ENCODE peak calls at places on chromosome 20, in five cellular contexts. One of them, this sample, is unnamed.

GRCh38 chr20:36890586-36890985 is 14.6 kb downstream of the TLDC2 start:
- DNase-seq in fibroblast of the aortic adventitia: no peak
- DNase-seq in foreskin fibroblast: no peak
- DNase-seq in psoas muscle: no peak
- DNase-seq in AG09309: no peak
- DNase-seq in this sample: no peak

GRCh38 chr20:9617940-9618339 is 103.5 kb downstream of the LAMP5 start:
- DNase-seq in fibroblast of the aortic adventitia: peak
- DNase-seq in foreskin fibroblast: peak
- DNase-seq in psoas muscle: no peak
- DNase-seq in AG09309: no peak
- DNase-seq in this sample: peak

GRCh38 chr20:5845686-5846651 is 95.8 kb downstream of the SHLD1 start:
- DNase-seq in fibroblast of the aortic adventitia: peak
- DNase-seq in foreskin fibroblast: peak
- DNase-seq in psoas muscle: no peak
- DNase-seq in AG09309: peak
- DNase-seq in this sample: peak

GRCh38 chr20:32961956-32962517 is 42.2 kb downstream of the SUN5 start:
- DNase-seq in fibroblast of the aortic adventitia: no peak
- DNase-seq in foreskin fibroblast: no peak
- DNase-seq in psoas muscle: no peak
- DNase-seq in AG09309: no peak
- DNase-seq in this sample: no peak

GRCh38 chr20:5056801-5057599 is 55.7 kb upstream of the SLC23A2 start:
- DNase-seq in fibroblast of the aortic adventitia: peak
- DNase-seq in foreskin fibroblast: peak
- DNase-seq in psoas muscle: no peak
- DNase-seq in AG09309: no peak
- DNase-seq in this sample: peak

GRCh38 chr20:10225439-10226080 is 6.9 kb downstream of the SNAP25 start:
- DNase-seq in fibroblast of the aortic adventitia: no peak
- DNase-seq in foreskin fibroblast: peak
- DNase-seq in psoas muscle: no peak
- DNase-seq in AG09309: no peak
- DNase-seq in this sample: no peak

GRCh38 chr20:41353530-41353929 is 12.9 kb downstream of the LPIN3 start:
- DNase-seq in fibroblast of the aortic adventitia: no peak
- DNase-seq in foreskin fibroblast: no peak
- DNase-seq in psoas muscle: no peak
- DNase-seq in AG09309: no peak
- DNase-seq in this sample: no peak

GRCh38 chr20:31674895-31675827 is 37.4 kb downstream of the COX4I2 start:
- DNase-seq in fibroblast of the aortic adventitia: peak
- DNase-seq in foreskin fibroblast: peak
- DNase-seq in psoas muscle: peak
- DNase-seq in AG09309: peak
- DNase-seq in this sample: peak

GRCh38 chr20:62311832-62312661 is 9.2 kb downstream of the ADRM1 start:
- DNase-seq in fibroblast of the aortic adventitia: no peak
- DNase-seq in foreskin fibroblast: no peak
- DNase-seq in psoas muscle: no peak
- DNase-seq in AG09309: no peak
- DNase-seq in this sample: no peak

GRCh38 chr20:1617055-1617454 is 2.8 kb downstream of the SIRPB1 start:
- DNase-seq in fibroblast of the aortic adventitia: peak
- DNase-seq in foreskin fibroblast: no peak
- DNase-seq in psoas muscle: no peak
- DNase-seq in AG09309: no peak
- DNase-seq in this sample: peak

GRCh38 chr20:60749804-60750602 is 502.1 kb upstream of the CDH4 start:
- DNase-seq in fibroblast of the aortic adventitia: no peak
- DNase-seq in foreskin fibroblast: no peak
- DNase-seq in psoas muscle: no peak
- DNase-seq in AG09309: no peak
- DNase-seq in this sample: no peak

GRCh38 chr20:58374906-58375760 is 13.9 kb upstream of the VAPB start:
- DNase-seq in fibroblast of the aortic adventitia: peak
- DNase-seq in foreskin fibroblast: peak
- DNase-seq in psoas muscle: no peak
- DNase-seq in AG09309: no peak
- DNase-seq in this sample: peak

GRCh38 chr20:51447097-51447764 is 95.3 kb downstream of the NFATC2 start:
- DNase-seq in fibroblast of the aortic adventitia: peak
- DNase-seq in foreskin fibroblast: peak
- DNase-seq in psoas muscle: peak
- DNase-seq in AG09309: peak
- DNase-seq in this sample: peak

GRCh38 chr20:16236589-16237241 is 336.5 kb downstream of the KIF16B start:
- DNase-seq in fibroblast of the aortic adventitia: no peak
- DNase-seq in foreskin fibroblast: no peak
- DNase-seq in psoas muscle: no peak
- DNase-seq in AG09309: no peak
- DNase-seq in this sample: no peak

GRCh38 chr20:37243937-37244571 is 17.6 kb downstream of the GHRH start:
- DNase-seq in fibroblast of the aortic adventitia: peak
- DNase-seq in foreskin fibroblast: peak
- DNase-seq in psoas muscle: peak
- DNase-seq in AG09309: no peak
- DNase-seq in this sample: peak

GRCh38 chr20:20637998-20638397 is 74.4 kb downstream of the RALGAPA2 start:
- DNase-seq in fibroblast of the aortic adventitia: no peak
- DNase-seq in foreskin fibroblast: no peak
- DNase-seq in psoas muscle: no peak
- DNase-seq in AG09309: no peak
- DNase-seq in this sample: no peak

GRCh38 chr20:17854307-17854903 is 114.2 kb downstream of the SNX5 start:
- DNase-seq in fibroblast of the aortic adventitia: peak
- DNase-seq in foreskin fibroblast: peak
- DNase-seq in psoas muscle: no peak
- DNase-seq in AG09309: no peak
- DNase-seq in this sample: peak

GRCh38 chr20:34525709-34526416 is 9.6 kb downstream of the DYNLRB1 start:
- DNase-seq in fibroblast of the aortic adventitia: peak
- DNase-seq in foreskin fibroblast: peak
- DNase-seq in psoas muscle: peak
- DNase-seq in AG09309: peak
- DNase-seq in this sample: peak

GRCh38 chr20:48716086-48716485 is 111.7 kb downstream of the PREX1 start:
- DNase-seq in fibroblast of the aortic adventitia: no peak
- DNase-seq in foreskin fibroblast: no peak
- DNase-seq in psoas muscle: no peak
- DNase-seq in AG09309: no peak
- DNase-seq in this sample: no peak

GRCh38 chr20:62573856-62574611 is 68.3 kb upstream of the SLCO4A1 start:
- DNase-seq in fibroblast of the aortic adventitia: no peak
- DNase-seq in foreskin fibroblast: no peak
- DNase-seq in psoas muscle: no peak
- DNase-seq in AG09309: no peak
- DNase-seq in this sample: no peak

GRCh38 chr20:61120595-61121515 is 131.2 kb upstream of the CDH4 start:
- DNase-seq in fibroblast of the aortic adventitia: peak
- DNase-seq in foreskin fibroblast: peak
- DNase-seq in psoas muscle: no peak
- DNase-seq in AG09309: peak
- DNase-seq in this sample: peak

GRCh38 chr20:9301129-9302072 is 213.0 kb upstream of the LAMP5 start:
- DNase-seq in fibroblast of the aortic adventitia: peak
- DNase-seq in foreskin fibroblast: peak
- DNase-seq in psoas muscle: no peak
- DNase-seq in AG09309: no peak
- DNase-seq in this sample: peak

GRCh38 chr20:61752576-61752975 is 313.1 kb downstream of the TAF4 start:
- DNase-seq in fibroblast of the aortic adventitia: no peak
- DNase-seq in foreskin fibroblast: no peak
- DNase-seq in psoas muscle: no peak
- DNase-seq in AG09309: no peak
- DNase-seq in this sample: no peak

GRCh38 chr20:31678389-31679356 is 41.0 kb downstream of the COX4I2 start:
- DNase-seq in fibroblast of the aortic adventitia: peak
- DNase-seq in foreskin fibroblast: no peak
- DNase-seq in psoas muscle: no peak
- DNase-seq in AG09309: no peak
- DNase-seq in this sample: peak

GRCh38 chr20:4848041-4848440 is 126.3 kb downstream of the PRND start:
- DNase-seq in fibroblast of the aortic adventitia: no peak
- DNase-seq in foreskin fibroblast: no peak
- DNase-seq in psoas muscle: no peak
- DNase-seq in AG09309: no peak
- DNase-seq in this sample: no peak

GRCh38 chr20:16191496-16191895 is 381.8 kb downstream of the KIF16B start:
- DNase-seq in fibroblast of the aortic adventitia: no peak
- DNase-seq in foreskin fibroblast: no peak
- DNase-seq in psoas muscle: no peak
- DNase-seq in AG09309: no peak
- DNase-seq in this sample: no peak

GRCh38 chr20:62696431-62696957 is 12.1 kb upstream of the NTSR1 start:
- DNase-seq in fibroblast of the aortic adventitia: no peak
- DNase-seq in foreskin fibroblast: no peak
- DNase-seq in psoas muscle: no peak
- DNase-seq in AG09309: no peak
- DNase-seq in this sample: no peak

GRCh38 chr20:17960927-17961599 is 7.5 kb downstream of the SNX5 start:
- DNase-seq in fibroblast of the aortic adventitia: peak
- DNase-seq in foreskin fibroblast: peak
- DNase-seq in psoas muscle: peak
- DNase-seq in AG09309: no peak
- DNase-seq in this sample: peak

GRCh38 chr20:33871362-33871761 is 60.2 kb downstream of the CHMP4B start:
- DNase-seq in fibroblast of the aortic adventitia: peak
- DNase-seq in foreskin fibroblast: peak
- DNase-seq in psoas muscle: no peak
- DNase-seq in AG09309: no peak
- DNase-seq in this sample: no peak

GRCh38 chr20:58973866-58974265 is 7.2 kb upstream of the NELFCD start:
- DNase-seq in fibroblast of the aortic adventitia: no peak
- DNase-seq in foreskin fibroblast: no peak
- DNase-seq in psoas muscle: no peak
- DNase-seq in AG09309: no peak
- DNase-seq in this sample: no peak

GRCh38 chr20:60535211-60535610 is 577.0 kb downstream of the CDH26 start:
- DNase-seq in fibroblast of the aortic adventitia: no peak
- DNase-seq in foreskin fibroblast: no peak
- DNase-seq in psoas muscle: no peak
- DNase-seq in AG09309: no peak
- DNase-seq in this sample: no peak

GRCh38 chr20:258963-259362 is 1.4 kb downstream of the DEFB132 start:
- DNase-seq in fibroblast of the aortic adventitia: peak
- DNase-seq in foreskin fibroblast: peak
- DNase-seq in psoas muscle: no peak
- DNase-seq in AG09309: no peak
- DNase-seq in this sample: peak

GRCh38 chr20:3749689-3750639 is 17.5 kb downstream of the HSPA12B start:
- DNase-seq in fibroblast of the aortic adventitia: no peak
- DNase-seq in foreskin fibroblast: no peak
- DNase-seq in psoas muscle: no peak
- DNase-seq in AG09309: no peak
- DNase-seq in this sample: no peak

GRCh38 chr20:50186987-50187402 is 3.6 kb upstream of the CEBPB start:
- DNase-seq in fibroblast of the aortic adventitia: no peak
- DNase-seq in foreskin fibroblast: peak
- DNase-seq in psoas muscle: no peak
- DNase-seq in AG09309: no peak
- DNase-seq in this sample: peak

GRCh38 chr20:62708591-62709536 is at the start of gene NTSR1:
- DNase-seq in fibroblast of the aortic adventitia: peak
- DNase-seq in foreskin fibroblast: peak
- DNase-seq in psoas muscle: no peak
- DNase-seq in AG09309: no peak
- DNase-seq in this sample: peak

GRCh38 chr20:58746551-58747399 is 54.2 kb downstream of the NPEPL1 start:
- DNase-seq in fibroblast of the aortic adventitia: peak
- DNase-seq in foreskin fibroblast: no peak
- DNase-seq in psoas muscle: no peak
- DNase-seq in AG09309: no peak
- DNase-seq in this sample: no peak

GRCh38 chr20:946826-947225 is 30.7 kb upstream of the ANGPT4 start:
- DNase-seq in fibroblast of the aortic adventitia: no peak
- DNase-seq in foreskin fibroblast: no peak
- DNase-seq in psoas muscle: no peak
- DNase-seq in AG09309: no peak
- DNase-seq in this sample: no peak

DNA sequence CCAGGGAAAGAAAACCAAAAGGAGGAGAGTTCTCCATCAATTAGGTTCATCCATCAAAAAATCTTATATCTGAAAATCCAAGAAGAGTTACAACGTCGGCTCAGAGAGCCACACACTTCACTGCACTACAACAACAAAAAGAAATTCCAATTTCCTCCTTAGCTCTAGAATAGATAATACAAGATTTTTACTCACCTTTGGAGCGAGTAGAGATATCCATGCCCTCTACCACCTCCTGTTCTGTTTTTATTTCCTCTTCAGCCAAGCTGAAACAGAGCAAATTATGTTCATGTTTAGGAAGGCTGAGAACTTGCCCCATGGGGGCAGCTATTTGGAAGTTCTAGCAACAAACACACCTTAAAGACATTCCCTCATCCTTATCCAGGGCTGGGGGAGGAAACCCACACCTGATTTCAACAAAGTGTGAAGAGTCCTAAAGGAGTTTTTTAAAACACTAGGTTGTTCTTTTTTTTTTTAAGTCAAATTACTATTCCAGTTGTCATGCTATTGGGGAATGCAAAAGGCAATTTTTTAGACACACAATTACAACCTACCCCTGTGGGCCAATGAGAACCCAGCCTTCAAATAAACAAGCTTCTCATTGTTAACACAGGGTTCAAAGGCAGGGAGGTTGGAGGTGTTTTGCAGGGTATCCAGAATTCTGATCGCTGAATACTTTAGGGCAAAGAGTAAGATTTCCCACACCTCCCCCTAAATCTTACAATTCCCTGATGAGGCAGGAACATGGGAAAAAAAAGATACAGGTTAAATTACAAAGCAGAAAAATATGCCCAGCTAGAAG is 8.6 kb downstream of the ZMYND8 start:
- DNase-seq in fibroblast of the aortic adventitia: no peak
- DNase-seq in foreskin fibroblast: no peak
- DNase-seq in psoas muscle: no peak
- DNase-seq in AG09309: no peak
- DNase-seq in this sample: peak
- H3K4me3 ChIP-seq in fibroblast of the aortic adventitia: no peak
- H3K4me3 ChIP-seq in foreskin fibroblast: no peak
- H3K4me3 ChIP-seq in psoas muscle: no peak
- H3K4me3 ChIP-seq in AG09309: no peak
- H3K4me3 ChIP-seq in this sample: peak

GRCh38 chr20:11553603-11554002 is 364.1 kb upstream of the BTBD3 start:
- DNase-seq in fibroblast of the aortic adventitia: peak
- DNase-seq in foreskin fibroblast: peak
- DNase-seq in psoas muscle: no peak
- DNase-seq in AG09309: no peak
- DNase-seq in this sample: peak
- TF ChIP-seq CTCF in fibroblast of the aortic adventitia: peak
- TF ChIP-seq CTCF in foreskin fibroblast: peak
- TF ChIP-seq CTCF in psoas muscle: peak
- TF ChIP-seq CTCF in AG09309: peak
- TF ChIP-seq CTCF in this sample: peak

GRCh38 chr20:19376451-19376971 is 164.1 kb downstream of the SLC24A3 start:
- DNase-seq in fibroblast of the aortic adventitia: no peak
- DNase-seq in foreskin fibroblast: no peak
- DNase-seq in psoas muscle: no peak
- DNase-seq in AG09309: no peak
- DNase-seq in this sample: no peak
- H3K4me3 ChIP-seq in fibroblast of the aortic adventitia: no peak
- H3K4me3 ChIP-seq in foreskin fibroblast: no peak
- H3K4me3 ChIP-seq in psoas muscle: peak
- H3K4me3 ChIP-seq in AG09309: no peak
- H3K4me3 ChIP-seq in this sample: no peak

GRCh38 chr20:56995635-56996075 is 270.8 kb downstream of the BMP7 start:
- DNase-seq in fibroblast of the aortic adventitia: no peak
- DNase-seq in foreskin fibroblast: peak
- DNase-seq in psoas muscle: no peak
- DNase-seq in AG09309: no peak
- DNase-seq in this sample: peak
- TF ChIP-seq CTCF in fibroblast of the aortic adventitia: no peak
- TF ChIP-seq CTCF in foreskin fibroblast: peak
- TF ChIP-seq CTCF in psoas muscle: peak
- TF ChIP-seq CTCF in AG09309: peak
- TF ChIP-seq CTCF in this sample: peak